ENCODE peak calls at places on chromosomes 6 and 20, in ten cellular contexts. Y, M, W, A, N, K, H, F, X and S are unnamed samples.

GRCh38 chr6:31383149-31383548 is 20.2 kb upstream of the MICA start:
- DNase-seq in N (peak), Y (no peak), A (peak), X (no peak), K (no peak), H (no peak), F (no peak), M (no peak), W (no peak), S (no peak)

GRCh38 chr20:10708342-10709185 is 34.8 kb upstream of the JAG1 start:
- DNase-seq in Y (no peak), K (no peak), A (peak), X (peak), N (peak), H (no peak), W (no peak), F (no peak), M (no peak), S (peak)

GRCh38 chr20:47466193-47466592 is 35.5 kb upstream of the NCOA3 start:
- DNase-seq in A (no peak), M (no peak), Y (no peak), H (no peak), W (no peak), X (no peak), F (no peak), K (no peak), N (peak), S (no peak)

GRCh38 chr6:45738057-45738455 is 277.6 kb downstream of the CLIC5 start:
- DNase-seq in W (no peak), K (no peak), M (no peak), Y (no peak), N (no peak), X (no peak), F (no peak), A (no peak), H (no peak), S (no peak)

GRCh38 chr6:142693446-142693845 is 251.5 kb downstream of the HIVEP2 start:
- DNase-seq in N (peak), F (no peak), X (peak), W (no peak), H (no peak), M (no peak), A (peak), Y (no peak), K (no peak), S (peak)

GRCh38 chr6:50305660-50306059 is 255.9 kb upstream of the DEFB112 start:
- DNase-seq in A (no peak), F (no peak), X (no peak), K (no peak), W (no peak), H (no peak), Y (no peak), M (no peak), N (no peak), S (no peak)

GRCh38 chr20:17431621-17432364 is 99.4 kb downstream of the BFSP1 start:
- DNase-seq in N (peak), Y (no peak), X (peak), M (no peak), K (peak), A (peak), F (peak), H (peak), W (peak), S (peak)

GRCh38 chr6:138004423-138005287 is 102.6 kb downstream of the PERP start:
- DNase-seq in A (peak), H (no peak), F (no peak), K (peak), M (no peak), W (peak), X (peak), N (peak), Y (no peak), S (no peak)

GRCh38 chr6:3752538-3753227 is 1.2 kb upstream of the PXDC1 start:
- DNase-seq in A (no peak), N (no peak), X (no peak), H (no peak), M (peak), F (no peak), K (no peak), W (peak), Y (no peak), S (no peak)

GRCh38 chr6:130147151-130147550 is 75.6 kb downstream of the SAMD3 start:
- DNase-seq in M (no peak), X (no peak), W (no peak), Y (no peak), K (no peak), N (no peak), A (no peak), H (no peak), F (no peak), S (no peak)

GRCh38 chr20:58361549-58361948 is 27.5 kb upstream of the VAPB start:
- DNase-seq in W (peak), A (peak), M (no peak), F (no peak), X (no peak), H (no peak), Y (no peak), K (no peak), N (peak), S (peak)

GRCh38 chr6:13303668-13304017 is 24.7 kb downstream of the TBC1D7 start:
- DNase-seq in F (peak), X (peak), N (peak), K (peak), H (no peak), A (peak), Y (no peak), W (no peak), M (peak), S (peak)

GRCh38 chr20:61613885-61614284 is 361.8 kb downstream of the CDH4 start:
- DNase-seq in N (no peak), Y (no peak), M (no peak), F (no peak), W (no peak), X (no peak), H (no peak), A (no peak), K (no peak), S (no peak)

GRCh38 chr6:29791162-29791561 is 36.5 kb upstream of the HLA-G start:
- DNase-seq in M (no peak), W (no peak), N (peak), X (peak), K (no peak), F (no peak), Y (no peak), A (no peak), H (no peak), S (no peak)

GRCh38 chr6:29791786-29792122 is 35.9 kb upstream of the HLA-G start:
- DNase-seq in X (peak), H (no peak), M (no peak), W (no peak), A (no peak), F (no peak), Y (no peak), K (peak), N (no peak), S (no peak)

GRCh38 chr6:29793796-29794195 is 33.8 kb upstream of the HLA-G start:
- DNase-seq in W (no peak), A (no peak), M (peak), X (no peak), K (no peak), F (no peak), H (no peak), Y (no peak), N (no peak), S (no peak)

GRCh38 chr6:29792123-29793035 is 35.2 kb upstream of the HLA-G start:
- DNase-seq in W (peak), Y (peak), M (peak), K (peak), H (peak), X (peak), A (peak), F (peak), N (peak), S (no peak)

GRCh38 chr6:29793036-29793356 is 34.6 kb upstream of the HLA-G start:
- DNase-seq in W (no peak), A (no peak), H (no peak), Y (no peak), M (no peak), F (no peak), N (no peak), X (no peak), K (no peak), S (no peak)
- H3K4me3 ChIP-seq in W (peak), A (peak), H (peak), Y (peak), M (peak), F (no peak), N (no peak), X (peak), K (peak), S (no peak)

GRCh38 chr20:34108616-34109174 is 3.3 kb downstream of the EIF2S2 start:
- DNase-seq in M (no peak), X (no peak), Y (no peak), K (no peak), A (no peak), N (no peak), W (no peak), F (no peak), H (no peak), S (no peak)
- H3K4me3 ChIP-seq in M (no peak), X (no peak), Y (no peak), K (no peak), A (no peak), N (no peak), W (peak), F (no peak), H (no peak), S (no peak)

GRCh38 chr20:52064936-52065335 is 126.6 kb downstream of the ZFP64 start:
- DNase-seq in W (no peak), X (no peak), F (no peak), A (no peak), Y (no peak), K (no peak), M (no peak), H (no peak), N (no peak), S (no peak)
- H3K4me3 ChIP-seq in W (no peak), X (no peak), F (no peak), A (no peak), Y (no peak), K (no peak), M (no peak), H (no peak), N (no peak), S (no peak)

GRCh38 chr6:35295521-35296315 is 1.9 kb upstream of the DEF6 start:
- DNase-seq in F (no peak), M (peak), N (no peak), X (no peak), K (no peak), W (no peak), H (no peak), A (no peak), Y (no peak), S (no peak)

GRCh38 chr6:35297541-35298481 is at the start of gene DEF6:
- DNase-seq in M (peak), H (peak), A (peak), Y (peak), X (peak), K (peak), F (peak), W (peak), N (peak), S (peak)

GRCh38 chr6:35295036-35295435 is 2.6 kb upstream of the DEF6 start:
- DNase-seq in A (no peak), H (no peak), F (no peak), Y (no peak), W (no peak), X (no peak), M (peak), N (no peak), K (no peak), S (no peak)

GRCh38 chr6:35298625-35299140 is 1.1 kb downstream of the DEF6 start:
- DNase-seq in F (no peak), K (no peak), H (no peak), W (no peak), Y (no peak), X (no peak), N (no peak), M (peak), A (no peak), S (no peak)

GRCh38 chr6:35296931-35297330 is 687 bp upstream of the DEF6 start:
- DNase-seq in W (no peak), F (no peak), Y (no peak), H (no peak), X (no peak), M (peak), N (no peak), K (no peak), A (no peak), S (no peak)
- H3K4me3 ChIP-seq in W (no peak), F (no peak), Y (no peak), H (no peak), X (no peak), M (no peak), N (no peak), K (no peak), A (no peak), S (no peak)

GRCh38 chr6:89348372-89348771 is 4.2 kb downstream of the UBE2J1 start:
- DNase-seq in X (no peak), H (no peak), K (no peak), N (peak), F (no peak), A (peak), M (no peak), Y (no peak), W (peak), S (peak)
- H3K4me3 ChIP-seq in X (no peak), H (no peak), K (no peak), N (no peak), F (no peak), A (no peak), M (no peak), Y (no peak), W (no peak), S (no peak)

DNA sequence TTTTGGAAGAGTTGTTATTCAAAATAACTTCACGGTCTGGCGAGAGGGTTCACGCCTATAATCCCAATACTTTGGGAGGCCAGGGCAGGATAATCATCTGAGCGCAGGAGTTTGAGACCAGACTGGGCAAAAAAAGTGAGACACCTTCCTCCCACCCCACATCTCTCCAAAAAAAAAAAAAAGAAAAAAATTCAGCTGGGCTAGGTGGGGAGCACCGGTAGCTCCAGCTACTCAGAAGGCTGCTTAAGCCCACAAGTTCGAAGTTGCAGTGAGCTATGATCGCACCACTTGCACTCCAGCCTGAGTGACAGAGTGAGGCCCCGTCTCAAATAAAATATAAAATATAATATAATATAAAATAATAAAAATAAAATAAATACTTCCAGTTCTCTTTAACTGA is 10.4 kb downstream of the OR2B2 start:
- DNase-seq in Y (no peak), F (no peak), N (no peak), K (no peak), W (peak), H (no peak), M (no peak), X (no peak), A (no peak), S (no peak)
- H3K4me3 ChIP-seq in Y (no peak), F (no peak), N (no peak), K (no peak), W (peak), H (no peak), M (no peak), X (no peak), A (no peak), S (no peak)